ENCODE peak calls at places on chromosomes 11 and 22, in nine cellular contexts. U is activated CD8-positive, alpha-beta memory T cell treated with anti-CD3 and anti-CD28 coated beads, Interleukin-2, amount 50 U/mL, for 4 hours; D is stimulated activated effector memory CD8-positive, alpha-beta T cell treated with anti-CD3 and anti-CD28 coated beads, Interleukin-12 subunit alpha, Interleukin-12 subunit beta, amount 100 ng/mL, for 72 hours; H is neural progenitor cell; Z is stimulated activated naive CD8-positive, alpha-beta T cell treated with anti-CD3 and anti-CD28 coated beads, Interleukin-15, amount 100 ng/mL, for 72 hours; I is AG10803; A is activated effector memory CD4-positive, alpha-beta T cell treated with Interleukin-2 at 50 U/mL for 16 hours; S is NCI-H1930; P is nucleus accumbens. Y is an unnamed sample.

GRCh38 chr11:44017443-44018126 is 30.2 kb upstream of the ACCSL start:
- DNase-seq in U (no peak), D (peak; percentile 26), H (no peak), Z (no peak), I (peak; percentile 31), A (no peak), S (no peak), P (no peak), Y (no peak)

GRCh38 chr11:57180964-57181363 is 789 bp upstream of the LRRC55 start:
- DNase-seq in U (no peak), D (no peak), H (no peak), Z (no peak), I (no peak), A (no peak), S (no peak), P (no peak), Y (no peak)

GRCh38 chr11:120306519-120307242 is 18.4 kb upstream of the TLCD5 start:
- DNase-seq in U (no peak), D (no peak), H (peak; percentile 34), Z (no peak), I (peak; percentile 92), A (no peak), S (no peak), P (no peak), Y (no peak)

GRCh38 chr11:92969634-92970347 is at the start of gene MTNR1B:
- DNase-seq in U (no peak), D (no peak), H (peak; percentile 39), Z (no peak), I (no peak), A (no peak), S (no peak), P (no peak), Y (no peak)

GRCh38 chr11:76701701-76702100 is 31.2 kb upstream of the LRRC32 start:
- DNase-seq in U (no peak), D (no peak), H (no peak), Z (no peak), I (peak; percentile 52), A (no peak), S (no peak), P (no peak), Y (no peak)

GRCh38 chr11:128688031-128688713 is 5.7 kb upstream of the FLI1 start:
- DNase-seq in U (no peak), D (peak; percentile 43), H (peak; percentile 47), Z (no peak), I (no peak), A (no peak), S (no peak), P (no peak), Y (no peak)

GRCh38 chr11:120748485-120748814 is 236.9 kb downstream of the GRIK4 start:
- DNase-seq in U (no peak), D (no peak), H (no peak), Z (no peak), I (no peak), A (no peak), S (no peak), P (no peak), Y (no peak)

GRCh38 chr22:46043816-46044717 is 67.1 kb upstream of the WNT7B start:
- DNase-seq in U (no peak), D (no peak), H (no peak), Z (peak; percentile 30), I (no peak), A (no peak), S (no peak), P (peak; percentile 49), Y (peak; percentile 42)

GRCh38 chr11:82867495-82868082 is 32.6 kb downstream of the PRCP start:
- DNase-seq in U (peak; percentile 72), D (peak; percentile 86), H (peak; percentile 94), Z (peak; percentile 68), I (peak; percentile 74), A (peak; percentile 31), S (peak; percentile 43), P (peak; percentile 26), Y (peak; percentile 82)

GRCh38 chr11:21552910-21553309 is 640.0 kb upstream of the ANO5 start:
- DNase-seq in U (no peak), D (no peak), H (no peak), Z (no peak), I (no peak), A (no peak), S (no peak), P (no peak), Y (no peak)

GRCh38 chr22:35728639-35729308 is 11.1 kb downstream of the APOL5 start:
- DNase-seq in U (no peak), D (no peak), H (no peak), Z (no peak), I (no peak), A (no peak), S (no peak), P (no peak), Y (no peak)

GRCh38 chr11:69352715-69353325 is 58.9 kb downstream of the MYEOV start:
- DNase-seq in U (no peak), D (peak; percentile 47), H (no peak), Z (no peak), I (peak; percentile 89), A (no peak), S (no peak), P (no peak), Y (no peak)

GRCh38 chr11:47108214-47108613 is 68.5 kb downstream of the ARFGAP2 start:
- DNase-seq in U (no peak), D (no peak), H (no peak), Z (no peak), I (no peak), A (no peak), S (no peak), P (no peak), Y (no peak)

GRCh38 chr11:70586261-70587094 is 188.1 kb downstream of the CTTN start:
- DNase-seq in U (peak; percentile 3), D (no peak), H (no peak), Z (no peak), I (no peak), A (no peak), S (no peak), P (no peak), Y (no peak)

GRCh38 chr22:37991738-37992442 is 7.5 kb upstream of the SOX10 start:
- DNase-seq in U (no peak), D (no peak), H (no peak), Z (no peak), I (no peak), A (no peak), S (no peak), P (no peak), Y (no peak)

GRCh38 chr11:123100378-123101085 is 38.6 kb upstream of the HSPA8 start:
- DNase-seq in U (no peak), D (no peak), H (no peak), Z (no peak), I (no peak), A (no peak), S (no peak), P (no peak), Y (no peak)

GRCh38 chr11:120715239-120715638 is 203.7 kb downstream of the GRIK4 start:
- DNase-seq in U (no peak), D (no peak), H (peak; percentile 37), Z (no peak), I (no peak), A (no peak), S (no peak), P (no peak), Y (no peak)

GRCh38 chr22:40070701-40071100 is 75.9 kb downstream of the FAM83F start:
- DNase-seq in U (no peak), D (no peak), H (no peak), Z (no peak), I (peak; percentile 54), A (no peak), S (no peak), P (no peak), Y (no peak)

GRCh38 chr11:112057170-112057569 is 16.6 kb downstream of the PIH1D2 start:
- DNase-seq in U (no peak), D (no peak), H (no peak), Z (no peak), I (no peak), A (no peak), S (no peak), P (no peak), Y (no peak)

GRCh38 chr11:122598971-122599370 is 56.6 kb upstream of the UBASH3B start:
- DNase-seq in U (no peak), D (no peak), H (no peak), Z (no peak), I (peak; percentile 26), A (no peak), S (no peak), P (no peak), Y (no peak)

GRCh38 chr11:69467646-69468045 is 13.8 kb upstream of the LINC01488 start:
- DNase-seq in U (no peak), D (no peak), H (no peak), Z (no peak), I (no peak), A (no peak), S (no peak), P (no peak), Y (no peak)

GRCh38 chr11:8032576-8033311 is 45.6 kb downstream of the EIF3F start:
- DNase-seq in U (no peak), D (no peak), H (no peak), Z (no peak), I (no peak), A (no peak), S (no peak), P (no peak), Y (no peak)

GRCh38 chr11:1194977-1195689 is 27.7 kb upstream of the MUC5B start:
- DNase-seq in U (peak; percentile 10), D (no peak), H (no peak), Z (peak; percentile 7), I (no peak), A (no peak), S (no peak), P (no peak), Y (peak; percentile 47)

GRCh38 chr11:45885274-45885920 is at the start of gene MAPK8IP1:
- DNase-seq in U (peak; percentile 41), D (peak; percentile 76), H (peak; percentile 94), Z (peak; percentile 42), I (peak; percentile 14), A (peak; percentile 48), S (peak; percentile 65), P (no peak), Y (no peak)

GRCh38 chr11:116500002-116500832 is 272.6 kb downstream of the BUD13 start:
- DNase-seq in U (no peak), D (no peak), H (no peak), Z (no peak), I (no peak), A (no peak), S (no peak), P (no peak), Y (no peak)

GRCh38 chr11:114563077-114563476 is 3.4 kb upstream of the NXPE1 start:
- DNase-seq in U (no peak), D (no peak), H (no peak), Z (no peak), I (no peak), A (no peak), S (no peak), P (no peak), Y (no peak)

GRCh38 chr11:132519226-132519860 is 1013.0 kb downstream of the OPCML start:
- DNase-seq in U (no peak), D (no peak), H (no peak), Z (no peak), I (peak; percentile 85), A (no peak), S (no peak), P (no peak), Y (no peak)

GRCh38 chr22:24414984-24415945 is 12.1 kb upstream of the ADORA2A start:
- DNase-seq in U (no peak), D (no peak), H (no peak), Z (no peak), I (no peak), A (no peak), S (no peak), P (no peak), Y (no peak)

GRCh38 chr11:76664578-76665061 is 5.9 kb downstream of the LRRC32 start:
- DNase-seq in U (peak; percentile 17), D (no peak), H (no peak), Z (peak; percentile 47), I (no peak), A (no peak), S (no peak), P (no peak), Y (no peak)

GRCh38 chr11:119316729-119317591 is at the start of gene MCAM:
- DNase-seq in U (no peak), D (no peak), H (peak; percentile 81), Z (peak; percentile 30), I (no peak), A (no peak), S (no peak), P (no peak), Y (no peak)

GRCh38 chr11:10309163-10310093 is 4.6 kb downstream of the ADM start:
- DNase-seq in U (no peak), D (no peak), H (no peak), Z (no peak), I (peak; percentile 99), A (no peak), S (no peak), P (peak; percentile 38), Y (no peak)